ENCODE peak calls at places on chromosomes 6 and 20, in seven cellular contexts. One of them, this sample, is unnamed.
A peak's percentile ranks its signal among the peaks of the same experiment; 100 is the strongest.

GRCh38 chr6:166566026-166567011 is 20.2 kb downstream of the RAMACL start:
- DNase-seq in osteocyte: no peak
- DNase-seq in GM10248: no peak
- DNase-seq in fibroblast of mammary gland: no peak
- DNase-seq in neural crest cell: no peak
- DNase-seq in RWPE1: no peak
- DNase-seq in suprapubic skin: no peak
- DNase-seq in this sample: no peak

GRCh38 chr6:38349795-38350194 is 289.9 kb downstream of the BTBD9 start:
- DNase-seq in fibroblast of mammary gland: peak; percentile 69
- DNase-seq in osteocyte: no peak
- DNase-seq in neural crest cell: no peak
- DNase-seq in GM10248: no peak
- DNase-seq in suprapubic skin: no peak
- DNase-seq in RWPE1: no peak
- DNase-seq in this sample: no peak

GRCh38 chr20:46255440-46256104 is 52.7 kb downstream of the CDH22 start:
- DNase-seq in GM10248: no peak
- DNase-seq in osteocyte: no peak
- DNase-seq in RWPE1: peak; percentile 97
- DNase-seq in suprapubic skin: peak; percentile 73
- DNase-seq in neural crest cell: no peak
- DNase-seq in fibroblast of mammary gland: peak; percentile 16
- DNase-seq in this sample: no peak

GRCh38 chr20:49674383-49675352 is 39.0 kb downstream of the B4GALT5 start:
- DNase-seq in RWPE1: peak; percentile 94
- DNase-seq in osteocyte: no peak
- DNase-seq in fibroblast of mammary gland: peak; percentile 50
- DNase-seq in GM10248: no peak
- DNase-seq in neural crest cell: no peak
- DNase-seq in suprapubic skin: no peak
- DNase-seq in this sample: no peak

GRCh38 chr6:35596448-35597442 is 84.0 kb upstream of the TULP1 start:
- DNase-seq in fibroblast of mammary gland: peak; percentile 98
- DNase-seq in osteocyte: no peak
- DNase-seq in GM10248: no peak
- DNase-seq in RWPE1: peak; percentile 74
- DNase-seq in suprapubic skin: no peak
- DNase-seq in neural crest cell: no peak
- DNase-seq in this sample: no peak

GRCh38 chr6:110547266-110547964 is 71.0 kb upstream of the SLC22A16 start:
- DNase-seq in neural crest cell: no peak
- DNase-seq in GM10248: no peak
- DNase-seq in suprapubic skin: no peak
- DNase-seq in osteocyte: peak; percentile 10
- DNase-seq in fibroblast of mammary gland: peak; percentile 43
- DNase-seq in RWPE1: peak; percentile 58
- DNase-seq in this sample: no peak

GRCh38 chr6:114170958-114171387 is 171.8 kb downstream of the HS3ST5 start:
- DNase-seq in suprapubic skin: no peak
- DNase-seq in fibroblast of mammary gland: no peak
- DNase-seq in osteocyte: no peak
- DNase-seq in neural crest cell: no peak
- DNase-seq in RWPE1: no peak
- DNase-seq in GM10248: no peak
- DNase-seq in this sample: no peak

GRCh38 chr6:27019651-27020552 is 227.6 kb upstream of the PRSS16 start:
- DNase-seq in RWPE1: peak; percentile 89
- DNase-seq in fibroblast of mammary gland: peak; percentile 93
- DNase-seq in suprapubic skin: peak; percentile 79
- DNase-seq in osteocyte: peak; percentile 91
- DNase-seq in GM10248: peak; percentile 81
- DNase-seq in neural crest cell: peak; percentile 72
- DNase-seq in this sample: peak; percentile 91

GRCh38 chr6:112785408-112785807 is 438.3 kb downstream of the RFPL4B start:
- DNase-seq in fibroblast of mammary gland: no peak
- DNase-seq in suprapubic skin: no peak
- DNase-seq in RWPE1: no peak
- DNase-seq in neural crest cell: no peak
- DNase-seq in GM10248: no peak
- DNase-seq in osteocyte: no peak
- DNase-seq in this sample: no peak

GRCh38 chr6:108008363-108008762 is 50.4 kb upstream of the SEC63 start:
- DNase-seq in fibroblast of mammary gland: no peak
- DNase-seq in suprapubic skin: no peak
- DNase-seq in osteocyte: no peak
- DNase-seq in GM10248: no peak
- DNase-seq in neural crest cell: no peak
- DNase-seq in RWPE1: no peak
- DNase-seq in this sample: no peak

GRCh38 chr6:150627601-150628012 is 27.9 kb downstream of the PLEKHG1 start:
- DNase-seq in GM10248: no peak
- DNase-seq in fibroblast of mammary gland: peak; percentile 32
- DNase-seq in suprapubic skin: no peak
- DNase-seq in neural crest cell: no peak
- DNase-seq in osteocyte: no peak
- DNase-seq in RWPE1: no peak
- DNase-seq in this sample: no peak

GRCh38 chr6:82072771-82073170 is 174.8 kb downstream of the IBTK start:
- DNase-seq in neural crest cell: no peak
- DNase-seq in fibroblast of mammary gland: peak; percentile 41
- DNase-seq in suprapubic skin: no peak
- DNase-seq in osteocyte: no peak
- DNase-seq in GM10248: no peak
- DNase-seq in RWPE1: no peak
- DNase-seq in this sample: no peak

GRCh38 chr6:156881687-156882629 is 104.8 kb downstream of the ARID1B start:
- DNase-seq in fibroblast of mammary gland: peak; percentile 14
- DNase-seq in osteocyte: no peak
- DNase-seq in neural crest cell: no peak
- DNase-seq in suprapubic skin: no peak
- DNase-seq in RWPE1: no peak
- DNase-seq in GM10248: no peak
- DNase-seq in this sample: no peak

GRCh38 chr6:18412073-18412472 is 24.9 kb downstream of the RNF144B start:
- DNase-seq in neural crest cell: no peak
- DNase-seq in RWPE1: no peak
- DNase-seq in osteocyte: no peak
- DNase-seq in suprapubic skin: no peak
- DNase-seq in GM10248: no peak
- DNase-seq in fibroblast of mammary gland: no peak
- DNase-seq in this sample: no peak

GRCh38 chr6:152846825-152847224 is 96.2 kb downstream of the VIP start:
- DNase-seq in fibroblast of mammary gland: peak; percentile 10
- DNase-seq in osteocyte: no peak
- DNase-seq in RWPE1: no peak
- DNase-seq in suprapubic skin: no peak
- DNase-seq in neural crest cell: no peak
- DNase-seq in GM10248: no peak
- DNase-seq in this sample: no peak

GRCh38 chr20:57287007-57287810 is 20.8 kb upstream of the BMP7 start:
- DNase-seq in suprapubic skin: no peak
- DNase-seq in GM10248: no peak
- DNase-seq in neural crest cell: no peak
- DNase-seq in fibroblast of mammary gland: no peak
- DNase-seq in osteocyte: no peak
- DNase-seq in RWPE1: no peak
- DNase-seq in this sample: no peak

GRCh38 chr6:105087571-105088211 is 92.1 kb downstream of the POPDC3 start:
- DNase-seq in osteocyte: no peak
- DNase-seq in fibroblast of mammary gland: peak; percentile 71
- DNase-seq in RWPE1: peak; percentile 51
- DNase-seq in suprapubic skin: no peak
- DNase-seq in neural crest cell: no peak
- DNase-seq in GM10248: peak; percentile 48
- DNase-seq in this sample: no peak

GRCh38 chr6:32105433-32105832 is 3.7 kb downstream of the TNXB start:
- DNase-seq in GM10248: no peak
- DNase-seq in suprapubic skin: no peak
- DNase-seq in fibroblast of mammary gland: no peak
- DNase-seq in osteocyte: no peak
- DNase-seq in RWPE1: no peak
- DNase-seq in neural crest cell: no peak
- DNase-seq in this sample: no peak
- TF ChIP-seq CTCF in GM10248: no peak
- TF ChIP-seq CTCF in suprapubic skin: no peak
- TF ChIP-seq CTCF in fibroblast of mammary gland: no peak
- TF ChIP-seq CTCF in osteocyte: no peak
- TF ChIP-seq CTCF in RWPE1: no peak
- TF ChIP-seq CTCF in neural crest cell: no peak
- TF ChIP-seq CTCF in this sample: no peak

DNA sequence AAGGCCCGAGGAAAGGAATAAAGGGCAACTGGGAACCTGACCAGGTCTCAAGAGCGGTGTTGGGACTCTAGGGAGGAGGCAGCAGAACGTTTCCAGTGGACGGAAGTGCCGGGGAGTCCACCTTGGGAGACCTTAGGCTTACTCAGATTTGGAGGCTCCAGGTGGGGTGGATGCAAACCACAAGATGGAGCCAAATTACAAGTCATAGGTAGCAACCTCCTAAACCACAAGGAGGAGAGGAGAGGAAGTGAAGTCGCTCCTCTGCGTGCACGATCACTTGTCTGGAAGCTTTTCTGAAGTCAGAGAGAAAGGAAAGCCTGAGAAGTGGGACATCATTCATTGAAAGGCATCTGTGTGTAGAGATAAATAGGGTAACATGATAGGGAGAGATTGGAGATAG is 9.3 kb downstream of the HLA-DOA start:
- DNase-seq in RWPE1: no peak
- DNase-seq in suprapubic skin: no peak
- DNase-seq in GM10248: peak; percentile 60
- DNase-seq in neural crest cell: no peak
- DNase-seq in fibroblast of mammary gland: no peak
- DNase-seq in osteocyte: no peak
- DNase-seq in this sample: no peak
- TF ChIP-seq CTCF in RWPE1: no peak
- TF ChIP-seq CTCF in suprapubic skin: no peak
- TF ChIP-seq CTCF in GM10248: peak; percentile 31
- TF ChIP-seq CTCF in neural crest cell: peak; percentile 45
- TF ChIP-seq CTCF in fibroblast of mammary gland: no peak
- TF ChIP-seq CTCF in osteocyte: no peak
- TF ChIP-seq CTCF in this sample: peak; percentile 24

GRCh38 chr6:131910219-131910589 is 41.0 kb downstream of the CCN2 start:
- DNase-seq in fibroblast of mammary gland: no peak
- DNase-seq in suprapubic skin: no peak
- DNase-seq in neural crest cell: no peak
- DNase-seq in osteocyte: no peak
- DNase-seq in GM10248: no peak
- DNase-seq in RWPE1: no peak
- DNase-seq in this sample: no peak
- TF ChIP-seq CTCF in fibroblast of mammary gland: no peak
- TF ChIP-seq CTCF in suprapubic skin: no peak
- TF ChIP-seq CTCF in neural crest cell: peak; percentile 5
- TF ChIP-seq CTCF in osteocyte: peak; percentile 0
- TF ChIP-seq CTCF in GM10248: no peak
- TF ChIP-seq CTCF in RWPE1: peak; percentile 47
- TF ChIP-seq CTCF in this sample: peak; percentile 65

DNA sequence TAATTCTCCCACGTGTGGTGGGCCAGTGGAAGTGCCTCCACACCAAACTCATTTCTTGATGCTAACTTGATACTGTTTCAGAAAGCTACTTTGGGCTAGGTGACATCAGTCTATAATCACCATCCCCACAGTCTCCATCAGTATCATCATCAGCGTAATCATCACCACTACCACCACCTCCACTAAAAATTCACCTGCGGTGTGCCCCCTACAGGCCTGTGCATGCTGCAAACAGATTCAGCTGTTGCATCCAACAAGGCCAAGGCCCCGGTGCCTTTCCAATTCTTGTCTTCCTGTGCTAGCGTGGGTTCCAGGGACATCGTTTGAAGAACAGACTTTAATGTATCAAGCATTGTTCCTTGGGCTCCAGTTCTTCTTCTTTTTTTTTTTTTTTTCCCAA is 201.3 kb upstream of the EXOC2 start:
- DNase-seq in neural crest cell: no peak
- DNase-seq in GM10248: no peak
- DNase-seq in RWPE1: no peak
- DNase-seq in osteocyte: no peak
- DNase-seq in fibroblast of mammary gland: no peak
- DNase-seq in suprapubic skin: no peak
- DNase-seq in this sample: no peak
- TF ChIP-seq CTCF in neural crest cell: no peak
- TF ChIP-seq CTCF in GM10248: no peak
- TF ChIP-seq CTCF in RWPE1: no peak
- TF ChIP-seq CTCF in osteocyte: no peak
- TF ChIP-seq CTCF in fibroblast of mammary gland: no peak
- TF ChIP-seq CTCF in suprapubic skin: no peak
- TF ChIP-seq CTCF in this sample: peak; percentile 12

DNA sequence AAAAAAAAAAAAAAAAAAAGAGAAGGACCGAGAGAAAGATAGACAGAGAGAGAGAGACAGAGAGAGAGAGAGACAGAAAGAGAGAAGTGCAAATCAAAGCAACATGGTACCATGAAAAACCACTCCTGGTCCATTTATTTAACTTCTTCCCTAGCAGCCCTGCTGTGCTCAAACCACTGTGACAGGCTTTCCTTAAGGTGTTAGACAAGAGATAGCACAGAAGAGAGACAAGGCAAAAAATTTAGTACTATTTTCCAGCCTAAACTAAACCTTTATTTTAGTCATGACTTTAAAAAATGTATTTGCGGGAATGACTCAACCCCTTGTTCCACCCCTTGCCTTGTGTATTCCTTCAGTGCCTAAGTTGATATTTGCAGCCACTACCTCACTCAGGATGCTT is 437 bp downstream of the RIPOR2 start:
- DNase-seq in fibroblast of mammary gland: peak; percentile 10
- DNase-seq in GM10248: no peak
- DNase-seq in RWPE1: no peak
- DNase-seq in suprapubic skin: no peak
- DNase-seq in osteocyte: no peak
- DNase-seq in neural crest cell: no peak
- DNase-seq in this sample: no peak
- TF ChIP-seq CTCF in fibroblast of mammary gland: no peak
- TF ChIP-seq CTCF in GM10248: no peak
- TF ChIP-seq CTCF in RWPE1: no peak
- TF ChIP-seq CTCF in suprapubic skin: no peak
- TF ChIP-seq CTCF in osteocyte: no peak
- TF ChIP-seq CTCF in neural crest cell: no peak
- TF ChIP-seq CTCF in this sample: no peak